ENCODE peak calls at places on chromosomes 12 and 14, in four cellular contexts. L is adrenal gland, J is mammary epithelial cell, T is body of pancreas. W is an unnamed sample.

GRCh38 chr14:85301506-85301905 is 228.4 kb upstream of the FLRT2 start:
- DNase-seq in L (no peak), J (no peak), T (no peak), W (no peak)

GRCh38 chr12:68789144-68789878 is 18.7 kb upstream of the MDM2 start:
- DNase-seq in L (no peak), J (no peak), T (peak), W (no peak)

GRCh38 chr14:77045570-77045890 is 17.0 kb upstream of the IRF2BPL start:
- DNase-seq in L (peak), J (no peak), T (peak), W (no peak)

GRCh38 chr12:119989619-119990381 is 764 bp downstream of the BICDL1 start:
- DNase-seq in L (peak), J (peak), T (peak), W (peak)

GRCh38 chr12:64124511-64125197 is 97.4 kb downstream of the KICS2 start:
- DNase-seq in L (no peak), J (no peak), T (no peak), W (peak)

GRCh38 chr12:96500686-96501085 is 11.3 kb downstream of the CFAP54 start:
- DNase-seq in L (no peak), J (no peak), T (no peak), W (no peak)

GRCh38 chr12:80861636-80862378 is 75.9 kb downstream of the LIN7A start:
- DNase-seq in L (no peak), J (no peak), T (no peak), W (no peak)

GRCh38 chr14:54981698-54982097 is 45.2 kb downstream of the WDHD1 start:
- DNase-seq in L (no peak), J (no peak), T (no peak), W (no peak)

GRCh38 chr14:82011460-82011859 is 477.8 kb upstream of the SEL1L start:
- DNase-seq in L (no peak), J (no peak), T (no peak), W (no peak)

GRCh38 chr12:12887471-12887870 is 3.9 kb upstream of the GPRC5A start:
- DNase-seq in L (no peak), J (no peak), T (no peak), W (no peak)

GRCh38 chr14:105448706-105449111 is 25.9 kb upstream of the CRIP2 start:
- DNase-seq in L (peak), J (peak), T (peak), W (peak)

GRCh38 chr14:82412545-82412944 is 878.9 kb upstream of the SEL1L start:
- DNase-seq in L (no peak), J (no peak), T (no peak), W (no peak)

GRCh38 chr14:101088714-101089113 is 185.2 kb upstream of the RTL1 start:
- DNase-seq in L (no peak), J (no peak), T (no peak), W (no peak)

GRCh38 chr12:121010860-121011259 is 5.4 kb downstream of the C12orf43 start:
- DNase-seq in L (no peak), J (no peak), T (no peak), W (no peak)

GRCh38 chr12:108399514-108399913 is 60.4 kb upstream of the CMKLR1 start:
- DNase-seq in L (peak), J (no peak), T (peak), W (no peak)

GRCh38 chr12:106032141-106032925 is 106.4 kb downstream of the NUAK1 start:
- DNase-seq in L (no peak), J (peak), T (no peak), W (peak)

GRCh38 chr14:104226421-104227385 is 88.3 kb downstream of the KIF26A start:
- DNase-seq in L (no peak), J (no peak), T (no peak), W (no peak)

GRCh38 chr12:56628671-56629458 is 1.3 kb downstream of the BAZ2A start:
- DNase-seq in L (peak), J (peak), T (peak), W (peak)

GRCh38 chr12:53499261-53500118 is at the start of gene MAP3K12:
- DNase-seq in L (peak), J (peak), T (peak), W (peak)

GRCh38 chr12:53496752-53497032 is 2.6 kb downstream of the MAP3K12 start:
- DNase-seq in L (no peak), J (no peak), T (no peak), W (no peak)

GRCh38 chr12:53500119-53500775 is 836 bp upstream of the TARBP2 start:
- DNase-seq in L (peak), J (peak), T (peak), W (peak)

GRCh38 chr12:53497461-53497860 is 1.8 kb downstream of the MAP3K12 start:
- DNase-seq in L (no peak), J (no peak), T (no peak), W (no peak)

DNA sequence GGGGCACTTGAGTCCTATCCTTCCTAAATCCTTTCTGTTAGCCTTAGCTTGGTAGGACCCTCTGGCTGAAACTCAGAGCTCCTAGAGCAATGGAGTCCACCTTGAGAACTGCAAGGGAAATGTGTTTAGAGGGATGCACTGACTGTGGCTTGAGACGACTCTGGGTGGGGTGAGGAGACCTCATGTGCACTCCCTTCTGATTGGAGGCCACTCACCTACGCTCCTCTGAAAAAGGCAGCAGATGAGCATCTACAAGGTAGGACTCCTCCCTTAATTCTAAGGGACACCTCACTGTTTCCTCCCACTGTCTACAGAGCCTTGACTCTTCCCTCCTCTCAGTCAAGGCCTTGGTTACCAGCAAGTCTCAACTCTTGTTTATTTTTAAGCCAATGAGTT is 1.0 kb downstream of the MAP3K12 start:
- DNase-seq in L (no peak), J (no peak), T (no peak), W (no peak)
- H3K4me3 ChIP-seq in L (no peak), J (no peak), T (no peak), W (peak)

GRCh38 chr12:24810378-24810777 is 138.5 kb downstream of the BCAT1 start:
- DNase-seq in L (no peak), J (no peak), T (no peak), W (no peak)
- H3K4me3 ChIP-seq in L (no peak), J (no peak), T (no peak), W (no peak)

GRCh38 chr12:104305349-104305748 is 1.8 kb downstream of the EID3 start:
- DNase-seq in L (no peak), J (no peak), T (no peak), W (no peak)
- H3K4me3 ChIP-seq in L (no peak), J (no peak), T (no peak), W (no peak)

DNA sequence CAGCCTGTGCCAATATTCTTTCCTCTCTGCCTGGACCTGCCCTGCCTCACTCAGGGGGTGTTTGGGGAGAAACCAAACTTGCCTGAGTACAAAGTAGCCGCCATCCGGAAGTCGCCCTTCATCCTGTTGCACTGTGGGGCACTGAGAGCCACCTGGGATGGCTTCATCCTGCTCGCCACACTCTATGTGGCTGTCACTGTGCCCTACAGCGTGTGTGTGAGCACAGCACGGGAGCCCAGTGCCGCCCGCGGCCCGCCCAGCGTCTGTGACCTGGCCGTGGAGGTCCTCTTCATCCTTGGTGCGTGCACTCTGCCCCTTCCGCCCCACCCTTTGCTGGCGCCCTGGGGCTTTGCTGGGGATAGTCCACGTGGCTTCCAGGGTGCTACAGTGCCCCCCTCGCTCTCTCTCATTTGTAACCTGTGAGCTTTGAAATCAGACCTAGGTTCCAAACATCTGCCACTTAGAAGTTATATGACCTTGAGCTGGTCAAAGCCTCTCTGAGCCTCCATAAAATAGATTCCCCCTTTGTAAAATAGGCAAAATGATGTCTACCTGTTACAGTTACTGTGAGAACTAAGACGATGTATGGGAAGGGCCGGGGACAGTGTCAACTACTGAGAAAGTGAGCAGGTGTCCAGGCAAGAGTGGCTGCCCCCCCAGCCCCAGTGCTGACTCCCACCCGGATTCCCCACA is 4.5 kb downstream of the KCNH3 start:
- DNase-seq in L (no peak), J (no peak), T (no peak), W (no peak)
- H3K4me3 ChIP-seq in L (no peak), J (no peak), T (no peak), W (no peak)

GRCh38 chr12:26748741-26749431 is 84.1 kb downstream of the ITPR2 start:
- DNase-seq in L (no peak), J (peak), T (no peak), W (peak)
- H3K4me3 ChIP-seq in L (no peak), J (peak), T (no peak), W (no peak)

GRCh38 chr12:58920956-58921861 is 905 bp upstream of the LRIG3 start:
- DNase-seq in L (peak), J (no peak), T (peak), W (no peak)
- H3K4me3 ChIP-seq in L (no peak), J (peak), T (no peak), W (peak)

GRCh38 chr14:95504135-95505029 is 12.1 kb downstream of the SYNE3 start:
- DNase-seq in L (no peak), J (no peak), T (no peak), W (peak)

GRCh38 chr14:95500772-95501401 is 15.6 kb downstream of the SYNE3 start:
- DNase-seq in L (peak), J (no peak), T (no peak), W (peak)

GRCh38 chr14:95503365-95504134 is 12.9 kb downstream of the SYNE3 start:
- DNase-seq in L (no peak), J (no peak), T (no peak), W (no peak)

GRCh38 chr14:95500201-95500681 is 16.2 kb downstream of the SYNE3 start:
- DNase-seq in L (no peak), J (no peak), T (no peak), W (no peak)

DNA sequence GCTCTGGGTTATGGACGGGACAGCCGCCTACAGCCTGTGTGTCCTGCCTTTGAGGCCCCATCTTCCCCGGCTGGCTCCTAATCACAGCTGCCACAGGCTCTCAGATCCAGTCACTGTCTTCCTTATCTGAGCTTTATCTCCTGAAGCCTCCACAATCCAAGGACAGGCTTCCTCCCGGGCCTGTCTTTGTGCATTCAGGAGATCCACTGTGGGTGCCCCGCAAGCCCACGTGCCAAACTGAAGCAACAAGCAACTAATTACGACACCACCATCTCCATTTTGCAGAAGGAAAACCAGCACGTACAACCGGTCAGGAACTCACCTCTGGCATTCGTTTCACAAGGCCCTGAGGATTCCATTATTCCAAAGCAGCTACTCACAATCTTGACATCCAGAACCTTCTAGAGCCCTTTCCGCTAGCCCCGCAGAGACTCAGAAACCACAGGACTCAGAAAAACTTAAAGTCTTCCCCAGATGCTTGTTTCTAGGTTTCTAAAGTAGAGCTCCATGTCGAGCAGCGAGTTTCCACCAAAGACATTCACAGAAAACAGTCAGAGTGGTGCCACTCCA is 14.0 kb downstream of the SYNE3 start:
- DNase-seq in L (peak), J (no peak), T (no peak), W (no peak)
- H3K4me3 ChIP-seq in L (no peak), J (no peak), T (no peak), W (no peak)

GRCh38 chr12:89450922-89451321 is 73.7 kb downstream of the GALNT4 start:
- DNase-seq in L (no peak), J (no peak), T (no peak), W (peak)

GRCh38 chr12:89454080-89454848 is 70.3 kb downstream of the GALNT4 start:
- DNase-seq in L (no peak), J (no peak), T (no peak), W (peak)

GRCh38 chr12:89451876-89452275 is 72.7 kb downstream of the GALNT4 start:
- DNase-seq in L (peak), J (peak), T (no peak), W (peak)

GRCh38 chr12:89453579-89453978 is 71.0 kb downstream of the GALNT4 start:
- DNase-seq in L (no peak), J (peak), T (no peak), W (peak)

DNA sequence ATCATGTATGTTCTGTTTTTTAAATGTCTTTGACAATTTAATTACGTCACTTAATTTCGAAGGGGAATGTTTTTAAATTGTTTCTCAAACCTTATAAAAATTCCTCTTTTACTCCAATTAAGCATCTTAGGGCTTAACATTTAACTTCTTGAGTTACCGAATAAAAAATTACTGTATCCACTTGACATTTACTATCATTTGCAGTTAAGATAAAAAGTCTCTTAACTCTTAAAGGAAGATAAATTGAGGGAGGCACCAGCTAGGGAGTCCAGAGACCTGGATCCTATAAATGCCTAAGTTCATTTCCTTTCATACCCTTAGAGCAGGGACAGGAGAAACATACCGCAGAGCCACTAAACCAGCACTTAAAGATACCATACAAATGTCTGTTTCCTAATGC is 71.5 kb downstream of the GALNT4 start:
- DNase-seq in L (no peak), J (no peak), T (no peak), W (no peak)
- H3K4me3 ChIP-seq in L (no peak), J (no peak), T (no peak), W (no peak)

GRCh38 chr14:94699831-94700230 is 70.1 kb downstream of the GSC start:
- DNase-seq in L (no peak), J (no peak), T (no peak), W (no peak)
- H3K4me3 ChIP-seq in L (no peak), J (no peak), T (no peak), W (no peak)

GRCh38 chr14:24132061-24132685 is 1.7 kb downstream of the FITM1 start:
- DNase-seq in L (no peak), J (peak), T (peak), W (no peak)
- H3K4me3 ChIP-seq in L (no peak), J (no peak), T (no peak), W (no peak)